ENCODE peak calls at places on chromosomes 1 and 21, in seven cellular contexts. B is uterus; P is HCT116; J is kidney; S is GM23338; X is BE2C; Y is CD8-positive, alpha-beta T cell. E is an unnamed sample.
A peak's percentile ranks its signal among the peaks of the same experiment; 100 is the strongest.

GRCh38 chr1:47992720-47993119 is 4.5 kb downstream of the TRABD2B start:
- DNase-seq in S (no peak), X (no peak), Y (no peak), J (no peak), P (no peak), B (no peak), E (no peak)

GRCh38 chr1:66476774-66477173 is 57.2 kb upstream of the SGIP1 start:
- DNase-seq in S (no peak), P (no peak), J (no peak), X (no peak), Y (no peak), B (no peak), E (no peak)

GRCh38 chr1:31788138-31788824 is 24.1 kb upstream of the ADGRB2 start:
- DNase-seq in B (peak; percentile 91), S (peak; percentile 97), Y (peak; percentile 82), J (peak; percentile 98), X (peak; percentile 91), P (peak; percentile 82), E (peak; percentile 96)

GRCh38 chr21:36909901-36910561 is 56.4 kb downstream of the HLCS start:
- DNase-seq in B (no peak), Y (no peak), X (no peak), P (peak; percentile 79), J (no peak), S (no peak), E (peak; percentile 81)

GRCh38 chr1:147109762-147110161 is 62.5 kb downstream of the PRKAB2 start:
- DNase-seq in X (no peak), P (no peak), S (no peak), B (no peak), Y (no peak), J (no peak), E (no peak)

GRCh38 chr1:76690784-76691183 is 176.5 kb upstream of the ST6GALNAC5 start:
- DNase-seq in B (no peak), S (no peak), X (no peak), Y (no peak), P (peak; percentile 22), J (no peak), E (peak; percentile 39)

GRCh38 chr1:236084386-236084730 is 19.5 kb upstream of the NID1 start:
- DNase-seq in P (no peak), B (no peak), X (no peak), J (no peak), S (no peak), Y (no peak), E (no peak)

GRCh38 chr1:192986110-192986747 is 72.9 kb downstream of the UCHL5 start:
- DNase-seq in P (no peak), S (no peak), Y (no peak), J (no peak), X (no peak), B (no peak), E (peak; percentile 46)

GRCh38 chr1:109791495-109792040 is 27.8 kb upstream of the EPS8L3 start:
- DNase-seq in X (no peak), S (no peak), Y (no peak), P (no peak), B (peak; percentile 17), J (peak; percentile 72), E (no peak)

GRCh38 chr1:96362623-96363022 is 359.0 kb upstream of the PTBP2 start:
- DNase-seq in B (no peak), P (peak; percentile 95), S (no peak), J (no peak), X (no peak), Y (no peak), E (peak; percentile 42)

GRCh38 chr1:206880310-206880709 is 14.9 kb downstream of the IL20 start:
- DNase-seq in Y (no peak), B (no peak), J (no peak), S (no peak), X (no peak), P (no peak), E (no peak)

GRCh38 chr21:41706678-41707077 is 60.2 kb downstream of the RIPK4 start:
- DNase-seq in B (no peak), Y (no peak), P (no peak), X (no peak), J (no peak), S (no peak), E (peak; percentile 87)

GRCh38 chr1:205447457-205448415 is 8.1 kb downstream of the BLACAT1 start:
- DNase-seq in Y (no peak), J (no peak), B (no peak), P (no peak), X (no peak), S (peak; percentile 94), E (no peak)

GRCh38 chr1:92832537-92833160 is 809 bp downstream of the RPL5 start:
- DNase-seq in B (no peak), S (no peak), J (no peak), P (no peak), Y (no peak), X (no peak), E (no peak)

GRCh38 chr1:195878478-195878877 is 729.8 kb downstream of the KCNT2 start:
- DNase-seq in B (no peak), Y (no peak), J (no peak), X (no peak), P (no peak), S (no peak), E (no peak)

GRCh38 chr1:32503153-32503552 is 36.1 kb upstream of the ZBTB8A start:
- DNase-seq in Y (no peak), X (no peak), J (no peak), P (no peak), S (no peak), B (no peak), E (no peak)

GRCh38 chr1:50237081-50237480 is 128.4 kb downstream of the ELAVL4 start:
- DNase-seq in J (no peak), Y (no peak), X (no peak), B (no peak), S (no peak), P (no peak), E (no peak)

GRCh38 chr1:193654951-193655705 is 468.7 kb upstream of the B3GALT2 start:
- DNase-seq in J (no peak), S (no peak), P (peak; percentile 2), X (no peak), B (no peak), Y (no peak), E (no peak)

GRCh38 chr1:176994926-176995596 is 169.5 kb downstream of the ASTN1 start:
- DNase-seq in Y (no peak), P (no peak), S (no peak), J (no peak), X (no peak), B (no peak), E (no peak)

GRCh38 chr21:42939581-42940413 is 14.4 kb upstream of the ERVH48-1 start:
- DNase-seq in X (no peak), B (peak; percentile 95), Y (no peak), S (no peak), J (no peak), P (no peak), E (peak; percentile 83)

GRCh38 chr1:38000529-38001453 is 4.5 kb downstream of the FHL3 start:
- DNase-seq in X (no peak), S (peak; percentile 83), P (no peak), Y (no peak), B (peak; percentile 64), J (peak; percentile 78), E (peak; percentile 70)
- H3K4me1 ChIP-seq in X (peaks cover 5% of the 10 kb centered on the region), S (peaks cover 59% of the 10 kb centered on the region), P (peaks cover 64% of the 10 kb centered on the region), Y (peaks cover 26% of the 10 kb centered on the region), B (peaks cover 41% of the 10 kb centered on the region), J (peaks cover 13% of the 10 kb centered on the region), E (peaks cover 51% of the 10 kb centered on the region)

GRCh38 chr1:37015713-37016112 is 18.6 kb downstream of the GRIK3 start:
- DNase-seq in J (no peak), P (no peak), X (no peak), B (no peak), Y (no peak), S (no peak), E (no peak)

GRCh38 chr1:37016121-37016520 is 18.2 kb downstream of the GRIK3 start:
- DNase-seq in P (no peak), X (no peak), J (no peak), B (no peak), S (no peak), Y (no peak), E (no peak)

GRCh38 chr1:37017737-37018136 is 16.6 kb downstream of the GRIK3 start:
- DNase-seq in B (no peak), J (no peak), P (no peak), S (peak; percentile 37), Y (no peak), X (no peak), E (no peak)

DNA sequence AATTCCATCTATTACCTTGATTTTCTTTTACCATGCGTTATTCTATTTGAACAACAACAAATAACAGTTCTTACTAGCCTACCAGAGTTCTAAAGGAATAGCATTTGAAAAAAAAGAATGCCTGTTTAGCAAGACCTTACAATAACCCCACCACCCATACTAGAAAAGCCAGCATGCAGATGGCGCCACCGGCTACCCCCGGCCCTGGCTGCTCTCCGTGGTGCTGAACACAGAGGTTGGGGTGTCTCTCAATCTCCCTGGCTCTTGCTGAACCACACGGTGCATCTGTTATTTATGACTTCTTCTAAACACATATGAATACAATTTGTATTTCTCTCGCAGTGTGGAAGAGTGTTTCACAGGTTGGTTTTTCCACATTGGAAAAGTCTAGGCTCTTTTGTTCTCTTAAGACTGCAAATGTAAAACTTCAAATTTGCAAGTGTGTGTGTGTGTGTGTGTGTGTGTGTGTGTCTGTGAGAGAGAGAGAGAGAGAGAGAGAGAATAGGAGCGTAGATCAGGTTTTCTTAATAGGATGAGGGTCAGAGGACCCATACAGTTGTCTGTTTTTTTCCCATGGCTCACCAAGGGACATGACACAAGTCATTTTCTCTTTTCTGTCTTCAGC is 13.6 kb downstream of the GRIK3 start:
- DNase-seq in P (no peak), S (peak; percentile 89), J (no peak), B (no peak), X (no peak), Y (no peak), E (peak; percentile 51)
- TF ChIP-seq CTCF in P (no peak), S (peak; percentile 66), J (no peak), B (no peak), X (no peak), Y (no peak), E (no peak)

GRCh38 chr1:2796890-2797740 is 4.4 kb downstream of the TTC34 start:
- DNase-seq in P (no peak), X (no peak), B (no peak), J (peak; percentile 45), Y (no peak), S (no peak), E (no peak)
- H3K4me1 ChIP-seq in P (peaks cover 4% of the 10 kb centered on the region), X (no peaks in the 10 kb centered on the region), B (no peaks in the 10 kb centered on the region), J (no peaks in the 10 kb centered on the region), Y (peaks cover 6% of the 10 kb centered on the region), S (no peaks in the 10 kb centered on the region), E (no peaks in the 10 kb centered on the region)

GRCh38 chr1:223837687-223838086 is 8.1 kb downstream of the TP53BP2 start:
- DNase-seq in J (no peak), X (no peak), Y (no peak), B (no peak), P (no peak), S (no peak), E (no peak)

GRCh38 chr1:223835754-223836153 is 10.0 kb downstream of the TP53BP2 start:
- DNase-seq in J (no peak), P (no peak), B (no peak), X (no peak), Y (no peak), S (no peak), E (no peak)

GRCh38 chr1:223837206-223837605 is 8.5 kb downstream of the TP53BP2 start:
- DNase-seq in X (no peak), P (no peak), B (no peak), S (no peak), Y (no peak), J (no peak), E (no peak)

GRCh38 chr1:223838125-223838854 is 7.5 kb downstream of the TP53BP2 start:
- DNase-seq in B (no peak), Y (no peak), S (no peak), X (no peak), P (no peak), J (no peak), E (no peak)

GRCh38 chr1:223836586-223836985 is 9.2 kb downstream of the TP53BP2 start:
- DNase-seq in J (no peak), S (no peak), B (no peak), X (no peak), Y (no peak), P (no peak), E (peak; percentile 41)
- TF ChIP-seq CTCF in J (no peak), S (no peak), B (no peak), X (no peak), Y (no peak), P (no peak), E (no peak)